ENCODE peak calls at places on chromosomes 11 and 22, in four cellular contexts. One of them, this sample, is unnamed.

GRCh38 chr22:44057411-44057987 is 33.4 kb downstream of the PARVB start:
- DNase-seq in fibroblast of lung: no peak
- DNase-seq in ELR: no peak
- DNase-seq in foreskin fibroblast: no peak
- DNase-seq in this sample: no peak

GRCh38 chr22:38974826-38975175 is 7.3 kb upstream of the APOBEC3B start:
- DNase-seq in fibroblast of lung: no peak
- DNase-seq in ELR: no peak
- DNase-seq in foreskin fibroblast: no peak
- DNase-seq in this sample: no peak

GRCh38 chr11:12840871-12841516 is 166.8 kb downstream of the TEAD1 start:
- DNase-seq in fibroblast of lung: no peak
- DNase-seq in ELR: peak
- DNase-seq in foreskin fibroblast: no peak
- DNase-seq in this sample: peak

GRCh38 chr11:47338396-47339241 is 13.9 kb downstream of the MYBPC3 start:
- DNase-seq in fibroblast of lung: no peak
- DNase-seq in ELR: no peak
- DNase-seq in foreskin fibroblast: no peak
- DNase-seq in this sample: no peak

GRCh38 chr11:22730319-22730718 is 63.9 kb downstream of the GAS2 start:
- DNase-seq in fibroblast of lung: no peak
- DNase-seq in ELR: peak
- DNase-seq in foreskin fibroblast: no peak
- DNase-seq in this sample: no peak

GRCh38 chr11:2585566-2586090 is 114.2 kb downstream of the KCNQ1OT1 start:
- DNase-seq in fibroblast of lung: no peak
- DNase-seq in ELR: no peak
- DNase-seq in foreskin fibroblast: no peak
- DNase-seq in this sample: no peak

GRCh38 chr22:37742374-37743092 is 45.7 kb downstream of the TRIOBP start:
- DNase-seq in fibroblast of lung: peak
- DNase-seq in ELR: peak
- DNase-seq in foreskin fibroblast: peak
- DNase-seq in this sample: peak

GRCh38 chr11:70522261-70522612 is 123.9 kb downstream of the CTTN start:
- DNase-seq in fibroblast of lung: no peak
- DNase-seq in ELR: no peak
- DNase-seq in foreskin fibroblast: no peak
- DNase-seq in this sample: no peak

GRCh38 chr11:15006139-15006759 is 34.1 kb upstream of the CALCA start:
- DNase-seq in fibroblast of lung: peak
- DNase-seq in ELR: peak
- DNase-seq in foreskin fibroblast: peak
- DNase-seq in this sample: peak